ENCODE peak calls at places on chromosomes 3 and 15, in six cellular contexts. U, Y, T, R, K and X are unnamed samples.

GRCh38 chr15:29822685-29823459 is 604 bp upstream of the TJP1 start:
- DNase-seq in Y (no peak), U (peak), T (peak), R (peak), K (no peak), X (no peak)

GRCh38 chr3:68832680-68833079 is 99.7 kb downstream of the TAFA4 start:
- DNase-seq in T (no peak), R (no peak), K (no peak), Y (no peak), U (no peak), X (no peak)

GRCh38 chr15:63986751-63987341 is 59.4 kb downstream of the DAPK2 start:
- DNase-seq in K (no peak), T (no peak), Y (no peak), R (no peak), U (no peak), X (no peak)

GRCh38 chr3:145133281-145133680 is 1027.7 kb downstream of the PLOD2 start:
- DNase-seq in R (no peak), T (no peak), U (no peak), K (no peak), Y (no peak), X (no peak)

GRCh38 chr3:101807884-101808283 is 28.9 kb downstream of the NXPE3 start:
- DNase-seq in T (no peak), R (no peak), Y (no peak), K (no peak), U (no peak), X (no peak)

GRCh38 chr3:30681276-30682211 is 75.1 kb downstream of the TGFBR2 start:
- DNase-seq in R (no peak), K (no peak), T (no peak), Y (no peak), U (peak), X (no peak)

GRCh38 chr3:99242271-99242670 is 340.8 kb upstream of the DCBLD2 start:
- DNase-seq in Y (no peak), R (no peak), U (peak), K (no peak), T (no peak), X (no peak)

GRCh38 chr15:76905855-76906254 is 715 bp upstream of the SCAPER start:
- DNase-seq in U (no peak), K (no peak), T (no peak), Y (no peak), R (no peak), X (no peak)

GRCh38 chr3:73511555-73511954 is 113.2 kb downstream of the PDZRN3 start:
- DNase-seq in U (no peak), T (no peak), R (no peak), K (no peak), Y (no peak), X (no peak)

GRCh38 chr15:74964794-74965193 is 8.2 kb upstream of the RPP25 start:
- DNase-seq in R (no peak), T (no peak), U (no peak), K (no peak), Y (no peak), X (no peak)

GRCh38 chr3:11362600-11362999 is 90.4 kb downstream of the ATG7 start:
- DNase-seq in T (no peak), U (no peak), Y (no peak), K (no peak), R (no peak), X (no peak)